ENCODE peak calls at places on chromosomes 7 and 10, in ten cellular contexts. R, P, T, U, K, I, Z, S, H and X are unnamed samples.

GRCh38 chr7:26155531-26156375 is 3.8 kb downstream of the NFE2L3 start:
- DNase-seq in R (no peak), P (no peak), T (no peak), U (peak), K (no peak), I (no peak), Z (no peak), S (no peak), H (no peak), X (no peak)

GRCh38 chr10:46297406-46298204 is 10.8 kb downstream of the ANTXRL start:
- DNase-seq in R (no peak), P (no peak), T (no peak), U (no peak), K (no peak), I (peak), Z (peak), S (no peak), H (no peak), X (no peak)

GRCh38 chr7:36291387-36292316 is 98.0 kb upstream of the ANLN start:
- DNase-seq in R (peak), P (peak), T (peak), U (peak), K (peak), I (peak), Z (peak), S (peak), H (peak), X (peak)

GRCh38 chr7:38833329-38833728 is 75.7 kb downstream of the VPS41 start:
- DNase-seq in R (no peak), P (no peak), T (no peak), U (no peak), K (no peak), I (no peak), Z (no peak), S (no peak), H (no peak), X (no peak)

GRCh38 chr7:131109011-131109756 is 218.5 kb upstream of the MKLN1 start:
- DNase-seq in R (no peak), P (no peak), T (peak), U (peak), K (no peak), I (no peak), Z (peak), S (no peak), H (no peak), X (no peak)

GRCh38 chr10:70000262-70000661 is 52.4 kb upstream of the MACROH2A2 start:
- DNase-seq in R (no peak), P (no peak), T (no peak), U (no peak), K (no peak), I (no peak), Z (no peak), S (no peak), H (no peak), X (no peak)

GRCh38 chr7:134364619-134365037 is 47.9 kb upstream of the SLC35B4 start:
- DNase-seq in R (no peak), P (no peak), T (no peak), U (peak), K (no peak), I (no peak), Z (no peak), S (peak), H (no peak), X (no peak)

GRCh38 chr7:48090095-48090805 is 1.2 kb downstream of the UPP1 start:
- DNase-seq in R (no peak), P (no peak), T (no peak), U (no peak), K (peak), I (no peak), Z (no peak), S (no peak), H (peak), X (no peak)

GRCh38 chr7:44540592-44541027 is 520 bp downstream of the NPC1L1 start:
- DNase-seq in R (no peak), P (no peak), T (no peak), U (no peak), K (no peak), I (no peak), Z (no peak), S (no peak), H (no peak), X (no peak)

GRCh38 chr10:126080879-126081331 is 184.5 kb downstream of the FANK1 start:
- DNase-seq in R (no peak), P (no peak), T (no peak), U (peak), K (no peak), I (no peak), Z (no peak), S (no peak), H (no peak), X (no peak)

GRCh38 chr7:80821781-80822180 is 97.1 kb downstream of the SEMA3C start:
- DNase-seq in R (no peak), P (no peak), T (no peak), U (no peak), K (no peak), I (no peak), Z (no peak), S (no peak), H (no peak), X (no peak)

GRCh38 chr7:117597755-117598154 is 117.9 kb downstream of the CFTR start:
- DNase-seq in R (no peak), P (no peak), T (peak), U (no peak), K (no peak), I (no peak), Z (no peak), S (no peak), H (no peak), X (no peak)